ENCODE peak calls at places on chromosomes 1 and 21, in six cellular contexts. One of them, this sample, is unnamed.

GRCh38 chr1:179921472-179921871 is 33.1 kb upstream of the CEP350 start:
- DNase-seq in HFFc6: no peak
- DNase-seq in AG09309: no peak
- DNase-seq in WTC11: no peak
- DNase-seq in thoracic aorta: no peak
- DNase-seq in dorsolateral prefrontal cortex: no peak
- DNase-seq in this sample: no peak

GRCh38 chr1:14758962-14759361 is 160.5 kb downstream of the KAZN start:
- DNase-seq in HFFc6: no peak
- DNase-seq in AG09309: no peak
- DNase-seq in WTC11: no peak
- DNase-seq in thoracic aorta: no peak
- DNase-seq in dorsolateral prefrontal cortex: no peak
- DNase-seq in this sample: no peak

GRCh38 chr1:115478933-115479551 is 141.0 kb upstream of the NGF start:
- DNase-seq in HFFc6: no peak
- DNase-seq in AG09309: no peak
- DNase-seq in WTC11: no peak
- DNase-seq in thoracic aorta: no peak
- DNase-seq in dorsolateral prefrontal cortex: no peak
- DNase-seq in this sample: no peak

GRCh38 chr1:157286646-157287420 is 148.6 kb upstream of the ETV3 start:
- DNase-seq in HFFc6: no peak
- DNase-seq in AG09309: no peak
- DNase-seq in WTC11: no peak
- DNase-seq in thoracic aorta: no peak
- DNase-seq in dorsolateral prefrontal cortex: no peak
- DNase-seq in this sample: no peak

GRCh38 chr1:102661481-102661880 is 446.8 kb downstream of the COL11A1 start:
- DNase-seq in HFFc6: no peak
- DNase-seq in AG09309: no peak
- DNase-seq in WTC11: no peak
- DNase-seq in thoracic aorta: no peak
- DNase-seq in dorsolateral prefrontal cortex: no peak
- DNase-seq in this sample: no peak

GRCh38 chr1:235642943-235643371 is 6.6 kb downstream of the GNG4 start:
- DNase-seq in HFFc6: no peak
- DNase-seq in AG09309: no peak
- DNase-seq in WTC11: peak; percentile 59
- DNase-seq in thoracic aorta: no peak
- DNase-seq in dorsolateral prefrontal cortex: no peak
- DNase-seq in this sample: no peak

GRCh38 chr1:43835141-43836021 is 98.2 kb upstream of the ARTN start:
- DNase-seq in HFFc6: peak; percentile 93
- DNase-seq in AG09309: peak; percentile 82
- DNase-seq in WTC11: no peak
- DNase-seq in thoracic aorta: no peak
- DNase-seq in dorsolateral prefrontal cortex: no peak
- DNase-seq in this sample: peak; percentile 92

GRCh38 chr1:46675549-46676314 is 4.1 kb downstream of the TEX38 start:
- DNase-seq in HFFc6: no peak
- DNase-seq in AG09309: no peak
- DNase-seq in WTC11: no peak
- DNase-seq in thoracic aorta: no peak
- DNase-seq in dorsolateral prefrontal cortex: no peak
- DNase-seq in this sample: no peak

GRCh38 chr1:226662704-226663326 is 76.3 kb downstream of the ITPKB start:
- DNase-seq in HFFc6: peak; percentile 98
- DNase-seq in AG09309: peak; percentile 57
- DNase-seq in WTC11: no peak
- DNase-seq in thoracic aorta: peak; percentile 82
- DNase-seq in dorsolateral prefrontal cortex: peak; percentile 74
- DNase-seq in this sample: peak; percentile 95

GRCh38 chr21:41167348-41168342 is at the start of gene BACE2:
- DNase-seq in HFFc6: peak; percentile 33
- DNase-seq in AG09309: peak; percentile 31
- DNase-seq in WTC11: peak; percentile 69
- DNase-seq in thoracic aorta: no peak
- DNase-seq in dorsolateral prefrontal cortex: no peak
- DNase-seq in this sample: peak; percentile 81

GRCh38 chr1:228647523-228648444 is 87.5 kb upstream of the RHOU start:
- DNase-seq in HFFc6: peak; percentile 36
- DNase-seq in AG09309: no peak
- DNase-seq in WTC11: peak; percentile 58
- DNase-seq in thoracic aorta: no peak
- DNase-seq in dorsolateral prefrontal cortex: no peak
- DNase-seq in this sample: peak; percentile 97

GRCh38 chr1:218718216-218718615 is 373.1 kb downstream of the TGFB2 start:
- DNase-seq in HFFc6: no peak
- DNase-seq in AG09309: peak; percentile 18
- DNase-seq in WTC11: no peak
- DNase-seq in thoracic aorta: no peak
- DNase-seq in dorsolateral prefrontal cortex: no peak
- DNase-seq in this sample: no peak

GRCh38 chr1:27180037-27180436 is 25.1 kb upstream of the SLC9A1 start:
- DNase-seq in HFFc6: no peak
- DNase-seq in AG09309: no peak
- DNase-seq in WTC11: no peak
- DNase-seq in thoracic aorta: no peak
- DNase-seq in dorsolateral prefrontal cortex: no peak
- DNase-seq in this sample: no peak

GRCh38 chr1:1910651-1911389 is 4.2 kb upstream of the CALML6 start:
- DNase-seq in HFFc6: no peak
- DNase-seq in AG09309: no peak
- DNase-seq in WTC11: no peak
- DNase-seq in thoracic aorta: no peak
- DNase-seq in dorsolateral prefrontal cortex: no peak
- DNase-seq in this sample: no peak

GRCh38 chr1:41366428-41367101 is 5.3 kb downstream of the FOXO6 start:
- DNase-seq in HFFc6: no peak
- DNase-seq in AG09309: no peak
- DNase-seq in WTC11: peak; percentile 20
- DNase-seq in thoracic aorta: no peak
- DNase-seq in dorsolateral prefrontal cortex: no peak
- DNase-seq in this sample: no peak

GRCh38 chr1:8043621-8044020 is 17.5 kb upstream of the ERRFI1 start:
- DNase-seq in HFFc6: no peak
- DNase-seq in AG09309: no peak
- DNase-seq in WTC11: no peak
- DNase-seq in thoracic aorta: no peak
- DNase-seq in dorsolateral prefrontal cortex: no peak
- DNase-seq in this sample: no peak

GRCh38 chr1:55140546-55140983 is 74.6 kb downstream of the USP24 start:
- DNase-seq in HFFc6: peak; percentile 92
- DNase-seq in AG09309: peak; percentile 92
- DNase-seq in WTC11: peak; percentile 51
- DNase-seq in thoracic aorta: peak; percentile 70
- DNase-seq in dorsolateral prefrontal cortex: peak; percentile 46
- DNase-seq in this sample: peak; percentile 86

GRCh38 chr1:41479000-41479807 is 5.3 kb downstream of the EDN2 start:
- DNase-seq in HFFc6: peak; percentile 17
- DNase-seq in AG09309: no peak
- DNase-seq in WTC11: no peak
- DNase-seq in thoracic aorta: no peak
- DNase-seq in dorsolateral prefrontal cortex: no peak
- DNase-seq in this sample: no peak

GRCh38 chr21:41726970-41727783 is 39.7 kb downstream of the RIPK4 start:
- DNase-seq in HFFc6: peak; percentile 26
- DNase-seq in AG09309: peak; percentile 20
- DNase-seq in WTC11: no peak
- DNase-seq in thoracic aorta: peak; percentile 70
- DNase-seq in dorsolateral prefrontal cortex: peak; percentile 17
- DNase-seq in this sample: peak; percentile 92

GRCh38 chr1:151905070-151905442 is 4.3 kb downstream of the THEM4 start:
- DNase-seq in HFFc6: no peak
- DNase-seq in AG09309: no peak
- DNase-seq in WTC11: no peak
- DNase-seq in thoracic aorta: no peak
- DNase-seq in dorsolateral prefrontal cortex: no peak
- DNase-seq in this sample: no peak

GRCh38 chr1:223363057-223363855 is 720 bp downstream of the SUSD4 start:
- DNase-seq in HFFc6: no peak
- DNase-seq in AG09309: no peak
- DNase-seq in WTC11: peak; percentile 53
- DNase-seq in thoracic aorta: no peak
- DNase-seq in dorsolateral prefrontal cortex: no peak
- DNase-seq in this sample: no peak

GRCh38 chr1:182173791-182174190 is 112.3 kb upstream of the ZNF648 start:
- DNase-seq in HFFc6: no peak
- DNase-seq in AG09309: no peak
- DNase-seq in WTC11: no peak
- DNase-seq in thoracic aorta: no peak
- DNase-seq in dorsolateral prefrontal cortex: peak; percentile 85
- DNase-seq in this sample: peak; percentile 90

DNA sequence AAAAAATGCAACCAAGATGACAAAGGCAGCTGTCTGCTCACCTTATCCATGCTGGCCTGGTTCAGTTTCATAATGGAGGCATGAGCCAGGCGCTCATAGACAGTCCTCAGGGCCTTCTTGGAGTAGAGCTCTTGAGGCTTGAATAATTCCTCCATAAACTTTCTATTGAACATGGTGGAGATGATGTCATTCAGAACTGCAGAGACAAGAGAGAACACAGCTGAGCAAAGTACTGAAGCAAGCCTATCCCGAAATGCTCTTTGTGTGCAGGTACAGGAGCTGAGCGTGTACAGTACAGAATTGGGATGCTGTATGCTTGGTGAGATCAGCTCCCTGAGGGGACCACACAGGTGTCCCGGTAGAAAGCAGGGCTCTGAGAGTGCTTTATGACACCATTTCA is 11.5 kb downstream of the OSCP1 start:
- DNase-seq in HFFc6: no peak
- DNase-seq in AG09309: no peak
- DNase-seq in WTC11: no peak
- DNase-seq in thoracic aorta: no peak
- DNase-seq in dorsolateral prefrontal cortex: no peak
- DNase-seq in this sample: no peak
- TF ChIP-seq CTCF in HFFc6: no peak
- TF ChIP-seq CTCF in AG09309: no peak
- TF ChIP-seq CTCF in WTC11: no peak
- TF ChIP-seq CTCF in thoracic aorta: no peak
- TF ChIP-seq CTCF in dorsolateral prefrontal cortex: no peak
- TF ChIP-seq CTCF in this sample: no peak

DNA sequence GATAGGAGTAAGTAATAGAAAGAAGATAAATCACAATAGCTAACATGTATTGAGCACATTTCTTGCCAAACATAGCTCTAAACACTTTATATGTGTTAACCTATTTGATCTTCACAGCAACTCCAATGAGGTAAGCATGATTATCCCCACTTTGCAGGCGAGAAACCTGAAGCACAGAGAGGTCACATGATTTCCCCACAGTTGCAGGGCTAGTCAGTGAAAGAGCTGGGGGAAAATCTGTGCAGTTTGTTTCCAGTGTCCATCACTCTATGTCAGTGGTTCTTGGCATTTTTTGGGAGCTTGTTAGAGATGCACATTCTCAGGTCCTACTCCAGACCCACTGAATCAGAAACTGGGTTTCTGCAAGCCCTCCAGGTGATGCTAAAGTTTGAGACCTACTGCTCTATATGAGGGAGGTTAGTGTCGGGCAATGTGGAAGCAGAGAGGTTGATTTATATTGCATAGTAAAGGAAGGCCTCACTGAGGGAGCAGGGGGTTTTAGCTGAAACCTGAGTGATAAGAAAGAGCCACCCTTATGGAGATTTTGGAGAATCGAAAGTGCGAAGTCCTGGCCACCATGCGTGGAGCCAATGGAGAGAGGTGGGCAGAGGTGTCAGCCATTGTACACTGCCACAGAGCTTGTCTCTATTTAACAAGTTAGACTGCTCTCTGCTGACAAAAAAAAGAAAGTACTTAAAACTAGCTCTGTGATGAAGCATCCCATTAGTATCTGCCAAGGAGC is 20.9 kb downstream of the MCOLN3 start:
- DNase-seq in HFFc6: peak; percentile 1
- DNase-seq in AG09309: no peak
- DNase-seq in WTC11: no peak
- DNase-seq in thoracic aorta: no peak
- DNase-seq in dorsolateral prefrontal cortex: no peak
- DNase-seq in this sample: peak; percentile 4
- TF ChIP-seq CTCF in HFFc6: no peak
- TF ChIP-seq CTCF in AG09309: peak; percentile 26
- TF ChIP-seq CTCF in WTC11: no peak
- TF ChIP-seq CTCF in thoracic aorta: no peak
- TF ChIP-seq CTCF in dorsolateral prefrontal cortex: no peak
- TF ChIP-seq CTCF in this sample: no peak

DNA sequence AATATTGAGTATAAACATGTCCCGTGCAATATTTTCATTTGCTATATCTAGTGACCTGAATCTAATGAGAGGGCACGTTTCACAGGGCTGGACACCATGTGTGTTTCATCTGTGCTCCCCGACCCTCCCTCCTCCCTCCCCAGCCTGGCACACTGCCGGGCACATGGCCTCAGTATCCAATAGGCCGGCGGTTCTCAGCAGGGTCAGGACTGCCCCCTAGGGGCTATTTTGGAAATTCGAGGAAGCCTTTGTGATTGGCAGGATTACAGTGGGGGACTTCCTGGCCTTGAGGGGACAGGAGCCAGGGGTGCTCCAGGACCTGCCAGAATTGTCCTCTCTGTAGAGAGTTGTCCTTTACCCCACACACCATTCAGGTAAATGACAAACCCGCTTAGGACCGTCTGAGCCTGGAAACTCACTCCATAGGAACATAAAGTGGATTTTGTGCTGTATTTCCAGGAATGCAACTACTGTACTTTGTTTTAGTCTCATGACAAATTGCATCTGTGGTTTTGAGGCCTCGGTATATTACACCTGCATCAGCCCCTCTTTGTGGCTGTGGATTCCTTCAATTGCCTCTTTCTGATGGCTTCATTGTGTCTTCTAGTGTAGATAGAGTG is 109.5 kb upstream of the SIM2 start:
- DNase-seq in HFFc6: peak; percentile 35
- DNase-seq in AG09309: no peak
- DNase-seq in WTC11: peak; percentile 60
- DNase-seq in thoracic aorta: no peak
- DNase-seq in dorsolateral prefrontal cortex: no peak
- DNase-seq in this sample: peak; percentile 61
- TF ChIP-seq CTCF in HFFc6: peak; percentile 85
- TF ChIP-seq CTCF in AG09309: peak; percentile 70
- TF ChIP-seq CTCF in WTC11: peak; percentile 51
- TF ChIP-seq CTCF in thoracic aorta: no peak
- TF ChIP-seq CTCF in dorsolateral prefrontal cortex: no peak
- TF ChIP-seq CTCF in this sample: peak; percentile 66

DNA sequence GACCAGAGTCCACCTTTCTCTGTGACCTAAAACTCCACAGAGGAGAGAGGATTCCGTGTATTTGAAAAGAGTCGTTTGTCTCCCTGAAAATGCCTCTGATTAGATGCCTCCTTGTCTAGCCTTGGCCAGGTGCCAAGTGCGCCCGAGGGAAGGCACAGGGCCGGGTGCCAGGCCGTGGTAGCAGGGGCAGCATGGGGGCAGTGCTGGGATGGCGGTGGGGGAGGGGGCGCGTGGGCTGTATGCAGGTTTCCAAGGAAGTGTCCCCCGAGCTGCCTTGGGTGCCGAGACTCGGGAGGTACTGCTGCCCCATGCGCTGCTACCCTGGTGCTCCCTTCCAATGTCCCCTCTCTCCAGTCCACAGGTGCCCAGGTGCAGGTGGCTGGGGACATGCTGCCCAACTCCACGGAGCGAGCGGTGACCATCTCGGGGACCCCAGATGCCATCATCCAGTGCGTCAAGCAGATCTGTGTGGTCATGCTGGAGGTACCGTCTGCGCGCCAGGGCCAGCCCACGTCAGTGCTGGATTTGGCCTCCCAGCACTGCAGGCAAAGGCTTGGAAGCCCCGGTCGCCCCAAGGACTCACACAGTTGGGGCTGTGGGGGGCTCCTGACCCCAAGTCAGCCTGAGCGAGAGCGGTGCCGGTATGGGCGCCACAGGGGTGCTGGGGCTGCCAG is 70.9 kb upstream of the COL6A1 start:
- DNase-seq in HFFc6: no peak
- DNase-seq in AG09309: no peak
- DNase-seq in WTC11: no peak
- DNase-seq in thoracic aorta: no peak
- DNase-seq in dorsolateral prefrontal cortex: no peak
- DNase-seq in this sample: peak; percentile 36
- TF ChIP-seq CTCF in HFFc6: no peak
- TF ChIP-seq CTCF in AG09309: no peak
- TF ChIP-seq CTCF in WTC11: no peak
- TF ChIP-seq CTCF in thoracic aorta: no peak
- TF ChIP-seq CTCF in dorsolateral prefrontal cortex: no peak
- TF ChIP-seq CTCF in this sample: no peak

This sample was measured in MCF 10A.